ENCODE peak calls at places on chromosome 7, in seven cellular contexts. H is BE2C, R is GM23248, Y is mucosa of descending colon, U is AG04450, O is aorta, F is IMR-90. G is an unnamed sample.

GRCh38 chr7:85184599-85185354 is 2.1 kb downstream of the SEMA3D start:
- DNase-seq in H (peak; percentile 57), R (peak; percentile 64), O (peak; percentile 86), U (no peak), F (peak; percentile 37), Y (no peak), G (no peak)

GRCh38 chr7:27971171-27971570 is 209.4 kb downstream of the JAZF1 start:
- DNase-seq in U (no peak), Y (no peak), O (no peak), R (no peak), H (no peak), F (no peak), G (no peak)

GRCh38 chr7:73893342-73894101 is 32.6 kb downstream of the TMEM270 start:
- DNase-seq in F (peak; percentile 29), O (peak; percentile 93), R (peak; percentile 56), U (no peak), Y (no peak), H (peak; percentile 49), G (no peak)

GRCh38 chr7:139362981-139363380 is 3.3 kb downstream of the LUC7L2 start:
- DNase-seq in H (no peak), R (no peak), U (no peak), Y (no peak), F (no peak), O (no peak), G (no peak)

GRCh38 chr7:30450983-30451497 is 27.5 kb downstream of the NOD1 start:
- DNase-seq in F (no peak), O (no peak), Y (no peak), R (no peak), H (no peak), U (no peak), G (no peak)

GRCh38 chr7:92717601-92717981 is 118.8 kb downstream of the CDK6 start:
- DNase-seq in H (no peak), F (peak; percentile 66), O (no peak), R (peak; percentile 77), U (no peak), Y (no peak), G (no peak)

GRCh38 chr7:27605283-27605682 is 57.4 kb downstream of the HIBADH start:
- DNase-seq in Y (no peak), R (no peak), U (no peak), H (no peak), F (no peak), O (no peak), G (no peak)

GRCh38 chr7:148838905-148839304 is 45.2 kb downstream of the EZH2 start:
- DNase-seq in F (no peak), H (no peak), Y (no peak), U (no peak), R (no peak), O (no peak), G (no peak)

GRCh38 chr7:151373599-151373998 is 32.0 kb downstream of the NUB1 start:
- DNase-seq in Y (no peak), F (no peak), U (no peak), R (no peak), O (no peak), H (peak; percentile 66), G (no peak)

GRCh38 chr7:144725070-144725469 is 110.8 kb downstream of the TPK1 start:
- DNase-seq in U (no peak), R (no peak), O (no peak), F (no peak), Y (no peak), H (no peak), G (no peak)

GRCh38 chr7:138000081-138000701 is 1.7 kb downstream of the CREB3L2 start:
- DNase-seq in O (peak; percentile 77), F (peak; percentile 98), U (peak; percentile 92), R (peak; percentile 95), H (no peak), Y (no peak), G (no peak)

GRCh38 chr7:23332881-23333612 is 33.9 kb downstream of the MALSU1 start:
- DNase-seq in H (peak; percentile 53), R (peak; percentile 63), Y (no peak), U (no peak), F (peak; percentile 65), O (no peak), G (no peak)

GRCh38 chr7:98251844-98252639 is at the start of gene TECPR1:
- DNase-seq in O (peak; percentile 98), U (peak; percentile 72), F (peak; percentile 86), R (peak; percentile 97), Y (peak; percentile 98), H (peak; percentile 93), G (peak; percentile 87)

GRCh38 chr7:158123753-158124152 is 463.9 kb downstream of the PTPRN2 start:
- DNase-seq in R (no peak), H (no peak), Y (no peak), O (peak; percentile 68), F (no peak), U (no peak), G (no peak)
- H3K9me3 ChIP-seq in R (no peaks in the 10 kb centered on the region), H (no peaks in the 10 kb centered on the region), Y (peaks cover 8% of the 10 kb centered on the region), O (no peaks in the 10 kb centered on the region), F (peaks cover 56% of the 10 kb centered on the region), U (peaks cover 76% of the 10 kb centered on the region), G (no peaks in the 10 kb centered on the region)

GRCh38 chr7:108920490-108920889 is 350.8 kb downstream of the DNAJB9 start:
- DNase-seq in H (no peak), U (no peak), Y (no peak), R (no peak), O (no peak), F (no peak), G (no peak)
- H3K9me3 ChIP-seq in H (no peaks in the 10 kb centered on the region), U (peaks cover 8% of the 10 kb centered on the region), Y (peaks cover 35% of the 10 kb centered on the region), R (no peaks in the 10 kb centered on the region), O (no peaks in the 10 kb centered on the region), F (peaks cover 6% of the 10 kb centered on the region), G (no peaks in the 10 kb centered on the region)

DNA sequence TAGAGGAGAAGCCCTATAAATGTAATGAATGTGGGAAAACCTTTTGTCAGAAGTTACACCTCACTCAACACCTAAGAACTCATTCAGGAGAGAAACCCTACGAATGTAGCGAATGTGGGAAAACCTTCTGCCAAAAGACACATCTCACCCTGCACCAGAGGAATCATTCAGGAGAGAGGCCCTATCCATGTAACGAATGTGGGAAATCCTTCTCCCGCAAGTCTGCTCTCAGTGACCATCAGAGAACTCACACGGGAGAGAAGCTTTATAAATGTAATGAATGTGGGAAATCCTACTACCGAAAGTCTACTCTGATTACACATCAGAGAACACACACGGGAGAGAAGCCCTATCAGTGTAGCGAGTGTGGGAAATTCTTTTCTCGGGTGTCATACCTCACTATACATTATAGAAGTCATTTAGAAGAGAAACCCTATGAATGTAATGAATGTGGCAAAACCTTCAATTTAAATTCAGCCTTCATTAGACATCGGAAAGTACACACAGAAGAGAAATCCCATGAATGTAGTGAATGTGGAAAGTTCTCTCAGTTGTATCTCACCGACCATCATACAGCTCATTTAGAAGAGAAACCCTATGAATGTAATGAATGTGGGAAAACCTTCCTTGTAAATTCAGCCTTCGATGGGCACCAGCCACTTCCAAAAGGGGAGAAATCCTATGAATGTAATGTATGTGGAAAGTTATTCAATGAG is 18.9 kb downstream of the RBAK start:
- DNase-seq in U (no peak), Y (no peak), R (peak; percentile 35), H (no peak), O (no peak), F (no peak), G (no peak)
- H3K9me3 ChIP-seq in U (peaks cover 38% of the 10 kb centered on the region), Y (peaks cover 99% of the 10 kb centered on the region), R (peaks cover 41% of the 10 kb centered on the region), H (peaks cover 7% of the 10 kb centered on the region), O (peaks cover 21% of the 10 kb centered on the region), F (peaks cover 69% of the 10 kb centered on the region), G (peaks cover 67% of the 10 kb centered on the region)

GRCh38 chr7:64300641-64301405 is 12.9 kb upstream of the ZNF736 start:
- DNase-seq in F (no peak), H (no peak), Y (no peak), U (no peak), O (no peak), R (no peak), G (no peak)
- H3K9me3 ChIP-seq in F (peaks cover 2% of the 10 kb centered on the region), H (no peaks in the 10 kb centered on the region), Y (no peaks in the 10 kb centered on the region), U (peaks cover 4% of the 10 kb centered on the region), O (no peaks in the 10 kb centered on the region), R (no peaks in the 10 kb centered on the region), G (no peaks in the 10 kb centered on the region)

GRCh38 chr7:8817448-8818036 is 384.1 kb downstream of the NXPH1 start:
- DNase-seq in R (no peak), O (no peak), H (peak; percentile 75), F (no peak), Y (no peak), U (no peak), G (no peak)
- H3K9me3 ChIP-seq in R (no peaks in the 10 kb centered on the region), O (no peaks in the 10 kb centered on the region), H (no peaks in the 10 kb centered on the region), F (peaks cover 12% of the 10 kb centered on the region), Y (no peaks in the 10 kb centered on the region), U (peaks cover 15% of the 10 kb centered on the region), G (no peaks in the 10 kb centered on the region)

DNA sequence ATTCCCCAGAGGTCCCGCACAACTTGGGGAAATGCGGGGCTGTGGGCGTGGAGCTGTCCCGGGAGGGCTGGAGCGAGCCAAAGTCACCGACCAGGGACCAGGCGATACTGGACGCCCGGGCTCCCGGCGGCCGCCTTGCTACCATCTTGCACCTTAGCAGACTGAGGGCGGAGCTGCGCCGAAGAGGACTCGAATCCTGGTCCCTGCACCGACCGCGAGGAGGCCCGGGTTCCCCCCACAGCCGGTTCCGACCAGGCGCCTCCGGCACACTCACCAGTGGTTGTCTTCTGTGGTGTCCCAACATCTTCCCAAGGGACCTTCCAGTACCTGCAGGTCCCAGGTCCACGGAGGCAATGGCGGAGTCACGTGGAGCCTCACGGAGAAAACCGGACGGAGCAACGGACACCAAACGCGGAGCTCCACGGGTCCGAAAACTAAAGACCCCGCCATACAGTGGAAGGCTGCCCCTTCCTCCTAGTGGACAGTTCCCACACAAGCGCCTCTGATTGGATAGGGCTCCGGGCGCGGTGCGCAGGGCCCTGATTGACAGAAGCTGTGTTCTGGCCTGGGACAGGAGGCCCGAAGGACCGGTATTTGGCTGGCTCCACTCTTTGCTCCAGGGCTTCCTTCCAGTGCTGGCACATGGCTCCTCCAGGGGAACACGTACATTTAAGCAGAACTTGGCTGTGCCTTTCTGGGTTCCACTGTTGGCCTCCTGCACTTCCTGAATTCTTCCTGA is 124.6 kb upstream of the ZNF479 start:
- DNase-seq in O (no peak), F (no peak), Y (no peak), H (no peak), U (no peak), R (no peak), G (no peak)
- H3K9me3 ChIP-seq in O (peaks cover 1% of the 10 kb centered on the region), F (peaks cover 24% of the 10 kb centered on the region), Y (peaks cover 69% of the 10 kb centered on the region), H (no peaks in the 10 kb centered on the region), U (peaks cover 47% of the 10 kb centered on the region), R (no peaks in the 10 kb centered on the region), G (no peaks in the 10 kb centered on the region)

DNA sequence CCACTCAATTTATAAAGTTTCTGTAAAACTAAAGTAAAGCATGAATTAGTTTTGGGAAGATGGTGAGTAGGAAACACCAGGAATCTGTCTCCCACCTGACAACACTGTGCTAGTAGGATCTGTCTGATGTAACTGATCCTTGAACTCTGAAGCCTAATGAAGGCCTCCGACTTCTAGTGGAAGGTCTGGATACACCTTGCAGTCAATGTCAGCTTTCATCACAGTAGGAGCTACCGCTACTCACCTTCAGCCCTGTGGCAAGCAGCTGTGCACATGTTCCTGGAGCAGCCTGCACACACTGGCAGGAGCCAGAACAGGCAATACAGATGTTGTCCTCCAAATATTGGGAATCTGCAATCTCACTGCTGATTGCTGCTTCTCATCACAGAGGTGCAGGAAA is 471.4 kb downstream of the PTPRN2 start:
- DNase-seq in F (no peak), Y (no peak), U (no peak), O (no peak), H (no peak), R (no peak), G (no peak)
- H3K9me3 ChIP-seq in F (peaks cover 54% of the 10 kb centered on the region), Y (peaks cover 31% of the 10 kb centered on the region), U (peaks cover 66% of the 10 kb centered on the region), O (peaks cover 10% of the 10 kb centered on the region), H (no peaks in the 10 kb centered on the region), R (no peaks in the 10 kb centered on the region), G (peaks cover 4% of the 10 kb centered on the region)

G was measured in T-helper 17 cell.